ENCODE peak calls at places on chromosomes 1 and 21, in nine cellular contexts. I is foreskin keratinocyte, C is BJ, V is ovary, M is WTC11, K is upper lobe of right lung, Z is body of pancreas, Q is endothelial cell, O is pancreas. B is an unnamed sample.

GRCh38 chr21:45356653-45357435 is 48.1 kb upstream of the COL18A1 start:
- DNase-seq in M (no peak), Z (no peak), Q (no peak), C (no peak), O (no peak), K (no peak), I (no peak), V (no peak), B (peak; percentile 68)

GRCh38 chr1:97599447-97599846 is 321.4 kb downstream of the DPYD start:
- DNase-seq in M (no peak), Z (no peak), C (no peak), K (no peak), Q (no peak), O (no peak), V (no peak), I (peak; percentile 61), B (no peak)

GRCh38 chr1:27787895-27788294 is 14.9 kb downstream of the STX12 start:
- DNase-seq in Z (no peak), C (no peak), M (no peak), O (no peak), I (peak; percentile 45), Q (no peak), V (no peak), K (no peak), B (no peak)

GRCh38 chr21:30104246-30104645 is 62.4 kb downstream of the CLDN17 start:
- DNase-seq in C (no peak), Q (no peak), O (no peak), Z (no peak), I (peak; percentile 15), V (no peak), K (no peak), M (no peak), B (no peak)

GRCh38 chr1:16606106-16606505 is 7.3 kb downstream of the NBPF1 start:
- DNase-seq in I (no peak), O (no peak), Z (no peak), Q (no peak), K (no peak), V (no peak), M (no peak), C (no peak), B (peak; percentile 1)

GRCh38 chr1:72218141-72218739 is 64.1 kb downstream of the NEGR1 start:
- DNase-seq in Z (no peak), V (no peak), Q (no peak), M (no peak), O (no peak), I (no peak), K (no peak), C (no peak), B (no peak)

GRCh38 chr1:192639607-192640368 is 3.8 kb downstream of the RGS13 start:
- DNase-seq in I (peak; percentile 61), O (no peak), C (peak; percentile 34), Q (no peak), V (no peak), Z (no peak), M (no peak), K (no peak), B (no peak)

GRCh38 chr21:16330340-16331319 is 600.8 kb downstream of the USP25 start:
- DNase-seq in Q (peak; percentile 7), K (no peak), C (no peak), O (no peak), V (no peak), Z (peak; percentile 17), M (peak; percentile 16), I (peak; percentile 58), B (peak; percentile 81)

GRCh38 chr1:112618721-112619517 is at the start of gene ST7L:
- DNase-seq in K (peak; percentile 87), Z (peak; percentile 86), M (peak; percentile 72), I (peak; percentile 61), Q (peak; percentile 64), V (peak; percentile 81), C (no peak), O (peak; percentile 85), B (peak; percentile 84)

GRCh38 chr1:213374369-213374768 is 323.3 kb downstream of the RPS6KC1 start:
- DNase-seq in I (peak; percentile 25), K (peak; percentile 74), O (peak; percentile 93), V (no peak), C (no peak), Z (peak; percentile 74), M (peak; percentile 87), Q (peak; percentile 87), B (peak; percentile 87)

GRCh38 chr21:19343711-19344110 is 940.1 kb upstream of the TMPRSS15 start:
- DNase-seq in I (no peak), Q (no peak), V (no peak), M (no peak), O (no peak), C (no peak), Z (no peak), K (no peak), B (no peak)

GRCh38 chr1:25900209-25900608 is 6.0 kb downstream of the STMN1 start:
- DNase-seq in M (no peak), I (no peak), K (no peak), Q (no peak), Z (no peak), V (no peak), O (no peak), C (no peak), B (peak; percentile 33)

GRCh38 chr1:201354151-201354900 is 23.2 kb downstream of the TNNT2 start:
- DNase-seq in Z (peak; percentile 3), I (no peak), C (no peak), K (peak; percentile 43), M (no peak), O (peak; percentile 14), Q (no peak), V (no peak), B (no peak)

DNA sequence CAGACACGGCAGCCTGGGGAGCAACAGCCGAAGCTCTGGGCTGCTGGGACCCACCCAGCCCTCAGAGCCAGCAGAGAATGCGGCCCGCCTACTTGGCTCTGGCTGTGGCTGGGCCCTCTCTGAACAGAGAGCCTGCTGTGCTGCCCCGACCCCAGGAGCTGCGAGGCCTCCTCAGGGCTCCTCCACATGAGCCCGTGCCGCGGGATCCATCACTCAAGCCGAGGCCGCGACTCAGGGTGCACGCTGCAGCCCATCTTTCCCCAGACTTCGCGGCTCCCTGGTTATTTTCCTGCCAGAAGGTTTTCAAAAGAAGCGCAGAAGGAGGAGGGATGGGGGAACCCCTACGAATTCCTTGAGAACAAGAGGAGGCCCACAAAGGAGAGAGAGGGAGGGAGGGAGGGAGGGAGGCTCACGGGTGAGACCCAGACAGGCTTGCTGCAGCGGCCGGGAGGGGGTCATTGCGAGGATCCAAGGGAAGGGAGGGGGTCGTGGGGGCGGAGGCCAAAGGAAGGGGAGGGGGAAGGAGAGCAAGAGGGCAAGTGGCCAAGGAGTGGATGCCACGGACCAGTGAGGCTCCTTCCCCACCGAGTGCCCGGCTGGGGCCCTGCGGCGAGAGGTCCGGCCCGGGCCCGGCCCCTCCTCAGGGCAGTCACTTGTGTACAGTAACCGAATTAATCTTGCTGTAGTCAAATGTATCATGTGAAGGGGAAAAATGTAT is 146.8 kb downstream of the CASZ1 start:
- DNase-seq in K (no peak), Z (no peak), V (no peak), C (no peak), Q (no peak), M (no peak), I (no peak), O (no peak), B (peak; percentile 90)
- TF ChIP-seq CTCF in K (no peak), Z (no peak), V (no peak), C (no peak), Q (no peak), M (no peak), I (no peak), O (no peak), B (no peak)

DNA sequence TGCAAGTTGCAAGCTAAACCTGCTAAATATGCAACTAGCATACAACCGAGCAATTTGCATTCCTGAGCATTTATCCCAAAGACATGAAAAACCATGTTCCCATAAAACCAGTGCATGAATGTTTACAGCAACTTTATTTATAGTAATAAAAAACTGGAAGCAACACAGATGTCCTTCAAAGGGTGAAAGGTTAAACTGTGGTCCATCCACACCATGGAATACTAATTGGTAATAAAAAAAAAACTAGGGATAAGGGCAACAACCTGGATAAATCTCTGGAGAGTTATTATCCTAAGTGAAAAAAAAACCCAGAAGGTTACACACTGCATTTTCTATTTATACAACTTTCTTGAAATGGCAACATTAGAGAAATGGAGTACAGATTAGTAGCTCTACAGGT is 474.1 kb downstream of the SMYD3 start:
- DNase-seq in V (no peak), M (no peak), I (no peak), C (peak; percentile 8), Q (no peak), O (no peak), Z (no peak), K (no peak), B (no peak)
- TF ChIP-seq CTCF in V (no peak), M (no peak), I (no peak), C (no peak), Q (no peak), O (no peak), Z (no peak), K (no peak), B (no peak)

DNA sequence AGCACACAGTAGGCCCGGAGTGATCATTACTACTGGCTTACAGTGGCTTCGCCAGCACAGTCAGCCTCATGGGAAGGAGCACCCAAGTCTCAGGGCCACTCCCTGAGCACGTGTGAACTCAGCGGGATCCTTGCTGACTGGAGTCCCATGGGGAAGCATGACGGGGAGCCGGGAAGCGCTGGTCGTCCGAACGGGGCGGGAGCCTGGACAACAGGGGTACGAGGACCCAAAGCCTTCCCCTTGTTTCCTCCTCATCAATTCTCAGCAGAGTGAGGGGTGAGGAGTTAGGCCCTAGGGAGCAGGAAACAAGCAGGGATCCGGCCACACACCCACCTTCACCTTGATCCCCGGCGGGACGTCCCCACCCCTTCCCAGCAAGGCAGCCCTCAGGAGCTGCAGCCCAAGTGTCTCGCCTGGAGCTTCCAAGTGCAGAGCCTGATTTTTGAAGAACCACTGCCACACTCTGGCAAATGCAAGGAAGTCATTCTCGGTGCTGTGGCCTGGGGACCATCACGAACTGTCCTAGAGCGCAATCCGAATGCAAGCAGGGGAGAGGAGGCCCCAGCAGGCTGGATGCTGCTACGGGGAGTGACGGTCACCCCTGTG is 35.5 kb downstream of the TOMM20 start:
- DNase-seq in C (no peak), I (peak; percentile 50), M (peak; percentile 68), Z (peak; percentile 39), V (no peak), O (no peak), Q (peak; percentile 47), K (peak; percentile 63), B (peak; percentile 78)
- TF ChIP-seq CTCF in C (peak; percentile 26), I (peak; percentile 31), M (no peak), Z (no peak), V (no peak), O (no peak), Q (no peak), K (no peak), B (peak; percentile 34)

DNA sequence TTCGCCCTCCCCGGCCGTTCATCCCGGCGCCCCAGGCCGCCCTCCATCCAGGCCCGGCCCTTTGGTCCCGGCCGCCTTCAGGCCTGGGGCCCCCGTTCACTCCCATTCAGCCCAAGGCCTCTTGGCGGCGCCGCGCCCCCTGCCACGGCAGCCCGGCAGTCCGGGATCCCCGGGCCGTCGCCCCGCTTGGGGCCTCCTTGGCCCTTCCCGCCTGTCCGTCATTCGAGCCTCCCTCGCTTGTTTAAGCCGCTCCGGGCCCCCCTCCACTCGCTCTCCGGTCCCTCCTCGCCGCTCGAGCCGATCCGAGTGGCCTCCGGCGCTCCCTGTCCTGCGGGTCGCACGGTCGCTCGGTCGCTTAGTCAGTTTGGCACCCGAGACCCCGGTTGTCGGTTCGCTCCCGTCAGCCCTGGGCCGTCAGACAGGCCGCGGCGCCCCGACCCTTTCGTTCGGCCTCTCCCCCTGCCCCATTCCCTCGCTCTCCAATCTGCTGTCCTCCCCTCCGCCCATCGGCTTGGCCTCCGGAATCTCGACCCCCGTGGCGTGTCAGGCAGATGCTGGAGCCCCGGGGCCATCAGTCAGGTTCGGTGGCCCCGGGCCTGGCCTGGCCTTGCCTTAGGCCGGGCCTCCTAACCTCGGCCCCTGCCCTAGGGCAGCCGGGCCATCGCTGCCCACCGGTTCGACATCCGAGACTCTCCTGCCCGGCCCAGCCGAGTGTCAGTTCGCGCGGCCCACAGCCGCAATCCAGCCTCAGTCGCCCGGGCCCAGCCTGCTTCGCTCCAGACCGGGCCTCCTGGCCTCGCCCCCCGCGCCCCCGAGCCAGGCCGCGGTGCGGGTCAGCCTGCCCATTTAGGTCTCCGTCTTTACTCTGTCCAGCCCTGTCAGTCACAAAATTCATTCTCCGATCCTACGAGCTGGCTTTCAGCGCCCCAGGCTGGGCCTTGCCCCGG is 1.1 kb downstream of the LRRC41 start:
- DNase-seq in M (peak; percentile 43), K (peak; percentile 76), I (peak; percentile 22), V (peak; percentile 77), Q (peak; percentile 68), Z (peak; percentile 68), C (no peak), O (peak; percentile 84), B (peak; percentile 85)
- TF ChIP-seq CTCF in M (no peak), K (peak; percentile 25), I (peak; percentile 42), V (no peak), Q (peak; percentile 18), Z (no peak), C (no peak), O (no peak), B (peak; percentile 45)

B was measured in neural progenitor cell.